ENCODE peak calls at places on chromosome 12, in five cellular contexts. D is cardiac muscle cell, I is H1, E is uterus, S is NB4. J is an unnamed sample.
A peak's percentile ranks its signal among the peaks of the same experiment; 100 is the strongest.

GRCh38 chr12:6536894-6537579 is 2.7 kb downstream of the GAPDH start:
- DNase-seq in D (no peak), I (no peak), E (no peak), S (peak; percentile 47), J (peak; percentile 25)

GRCh38 chr12:112422531-112422930 is 3.8 kb downstream of the PTPN11 start:
- DNase-seq in D (no peak), I (no peak), E (no peak), S (no peak), J (no peak)

GRCh38 chr12:14995583-14996425 is 23.0 kb downstream of the PDE6H start:
- DNase-seq in D (peak; percentile 70), I (no peak), E (no peak), S (peak; percentile 71), J (no peak)

GRCh38 chr12:102438823-102439205 is 41.5 kb downstream of the IGF1 start:
- DNase-seq in D (no peak), I (no peak), E (no peak), S (no peak), J (no peak)

GRCh38 chr12:56151672-56152131 is 685 bp upstream of the MYL6B start:
- DNase-seq in D (peak; percentile 41), I (no peak), E (no peak), S (no peak), J (peak; percentile 85)

GRCh38 chr12:24500466-24501232 is 448.3 kb downstream of the BCAT1 start:
- DNase-seq in D (no peak), I (no peak), E (no peak), S (no peak), J (no peak)

GRCh38 chr12:93773122-93773871 is 96.1 kb downstream of the CRADD start:
- DNase-seq in D (no peak), I (no peak), E (no peak), S (peak; percentile 66), J (peak; percentile 72)

GRCh38 chr12:124592050-124592449 is 24.6 kb upstream of the NCOR2 start:
- DNase-seq in D (no peak), I (no peak), E (no peak), S (no peak), J (no peak)

GRCh38 chr12:52213541-52214420 is 19.3 kb upstream of the KRT7 start:
- DNase-seq in D (peak; percentile 88), I (peak; percentile 85), E (no peak), S (peak; percentile 83), J (peak; percentile 66)

GRCh38 chr12:103626498-103626897 is 39.4 kb downstream of the STAB2 start:
- DNase-seq in D (peak; percentile 44), I (no peak), E (peak; percentile 26), S (no peak), J (no peak)

GRCh38 chr12:32918890-32919791 is 22.6 kb upstream of the PKP2 start:
- DNase-seq in D (peak; percentile 50), I (no peak), E (no peak), S (peak; percentile 25), J (peak; percentile 4)

GRCh38 chr12:38664661-38665269 is 240.6 kb downstream of the CPNE8 start:
- DNase-seq in D (peak; percentile 34), I (no peak), E (no peak), S (peak; percentile 25), J (no peak)

GRCh38 chr12:52181757-52182156 is 10.1 kb downstream of the KRT80 start:
- DNase-seq in D (peak; percentile 85), I (no peak), E (no peak), S (no peak), J (no peak)

GRCh38 chr12:89319111-89319510 is 33.2 kb downstream of the DUSP6 start:
- DNase-seq in D (no peak), I (no peak), E (no peak), S (no peak), J (no peak)

GRCh38 chr12:128415036-128415560 is 148.1 kb downstream of the TMEM132C start:
- DNase-seq in D (no peak), I (no peak), E (no peak), S (no peak), J (no peak)

GRCh38 chr12:83434600-83434999 is 747.9 kb downstream of the TMTC2 start:
- DNase-seq in D (no peak), I (no peak), E (no peak), S (peak; percentile 29), J (no peak)

GRCh38 chr12:129064201-129064881 is 211.1 kb downstream of the GLT1D1 start:
- DNase-seq in D (no peak), I (no peak), E (no peak), S (no peak), J (no peak)

GRCh38 chr12:4431436-4431835 is 14.2 kb downstream of the FGF6 start:
- DNase-seq in D (no peak), I (no peak), E (no peak), S (no peak), J (no peak)

GRCh38 chr12:32043928-32044549 is 62.6 kb upstream of the BICD1 start:
- DNase-seq in D (no peak), I (no peak), E (no peak), S (no peak), J (no peak)

GRCh38 chr12:7503686-7504085 is at the start of gene CD163:
- DNase-seq in D (no peak), I (no peak), E (no peak), S (peak; percentile 71), J (no peak)

GRCh38 chr12:2834581-2835491 is at the start of gene NRIP2:
- DNase-seq in D (no peak), I (no peak), E (peak; percentile 63), S (no peak), J (no peak)

GRCh38 chr12:31815096-31815495 is 86.3 kb upstream of the AMN1 start:
- DNase-seq in D (no peak), I (no peak), E (no peak), S (no peak), J (no peak)

GRCh38 chr12:51687142-51687935 is 96.3 kb downstream of the SCN8A start:
- DNase-seq in D (no peak), I (no peak), E (no peak), S (peak; percentile 26), J (no peak)

GRCh38 chr12:56636675-56637540 is 6.8 kb upstream of the BAZ2A start:
- DNase-seq in D (peak; percentile 99), I (peak; percentile 95), E (peak; percentile 100), S (peak; percentile 99), J (peak; percentile 99)

GRCh38 chr12:14326699-14327098 is 38.8 kb upstream of the ATF7IP start:
- DNase-seq in D (no peak), I (no peak), E (no peak), S (no peak), J (no peak)

GRCh38 chr12:31465002-31465401 is 125.9 kb downstream of the DENND5B start:
- DNase-seq in D (no peak), I (no peak), E (no peak), S (no peak), J (no peak)

GRCh38 chr12:3913278-3913677 is 40.1 kb upstream of the PARP11 start:
- DNase-seq in D (no peak), I (no peak), E (no peak), S (no peak), J (peak; percentile 55)

GRCh38 chr12:92139634-92140555 is 5.8 kb downstream of the BTG1 start:
- DNase-seq in D (no peak), I (no peak), E (no peak), S (no peak), J (no peak)

GRCh38 chr12:132480620-132481132 is 9.3 kb upstream of the FBRSL1 start:
- DNase-seq in D (no peak), I (no peak), E (no peak), S (no peak), J (no peak)

GRCh38 chr12:64236549-64236948 is 14.5 kb upstream of the KICS2 start:
- DNase-seq in D (no peak), I (no peak), E (no peak), S (no peak), J (no peak)

GRCh38 chr12:46770501-46771183 is 55.2 kb downstream of the SLC38A4 start:
- DNase-seq in D (peak; percentile 56), I (no peak), E (no peak), S (no peak), J (no peak)

GRCh38 chr12:107467716-107468115 is 217.9 kb upstream of the PWP1 start:
- DNase-seq in D (no peak), I (no peak), E (no peak), S (no peak), J (no peak)

GRCh38 chr12:41496009-41496408 is 307.9 kb downstream of the PDZRN4 start:
- DNase-seq in D (no peak), I (no peak), E (no peak), S (no peak), J (no peak)

GRCh38 chr12:108759914-108760313 is 28.6 kb upstream of the CORO1C start:
- DNase-seq in D (no peak), I (no peak), E (no peak), S (no peak), J (no peak)

GRCh38 chr12:80946591-80946990 is 8.9 kb upstream of the LIN7A start:
- DNase-seq in D (no peak), I (no peak), E (no peak), S (no peak), J (no peak)
- TF ChIP-seq CTCF in D (peak; percentile 34), I (no peak), E (no peak), S (no peak), J (no peak)

GRCh38 chr12:49088932-49089330 is 5.7 kb downstream of the DHH start:
- DNase-seq in D (no peak), I (no peak), E (no peak), S (no peak), J (no peak)

GRCh38 chr12:49088190-49088931 is 6.2 kb downstream of the DHH start:
- DNase-seq in D (peak; percentile 89), I (no peak), E (peak; percentile 91), S (peak; percentile 93), J (peak; percentile 81)

GRCh38 chr12:49091056-49091835 is 3.4 kb downstream of the DHH start:
- DNase-seq in D (no peak), I (no peak), E (no peak), S (no peak), J (no peak)

GRCh38 chr12:49091836-49092085 is 2.8 kb downstream of the DHH start:
- DNase-seq in D (no peak), I (no peak), E (no peak), S (no peak), J (no peak)

GRCh38 chr12:49089831-49090773 is 4.5 kb downstream of the DHH start:
- DNase-seq in D (peak; percentile 47), I (no peak), E (peak; percentile 35), S (no peak), J (peak; percentile 50)
- TF ChIP-seq CTCF in D (peak; percentile 28), I (peak; percentile 51), E (peak; percentile 6), S (no peak), J (no peak)

GRCh38 chr12:613996-614726 is 49.1 kb downstream of the NINJ2 start:
- DNase-seq in D (peak; percentile 34), I (no peak), E (no peak), S (peak; percentile 66), J (peak; percentile 66)
- TF ChIP-seq CTCF in D (peak; percentile 7), I (peak; percentile 61), E (peak; percentile 36), S (peak; percentile 32), J (peak; percentile 47)

GRCh38 chr12:115912440-115912839 is 365.1 kb downstream of the MED13L start:
- DNase-seq in D (no peak), I (no peak), E (no peak), S (no peak), J (no peak)

GRCh38 chr12:115918763-115919162 is 358.7 kb downstream of the MED13L start:
- DNase-seq in D (no peak), I (no peak), E (no peak), S (peak; percentile 44), J (no peak)

GRCh38 chr12:115914122-115914521 is 363.4 kb downstream of the MED13L start:
- DNase-seq in D (no peak), I (no peak), E (no peak), S (no peak), J (no peak)

GRCh38 chr12:115920395-115921183 is 356.9 kb downstream of the MED13L start:
- DNase-seq in D (no peak), I (no peak), E (no peak), S (no peak), J (no peak)

GRCh38 chr12:115916910-115917668 is 360.4 kb downstream of the MED13L start:
- DNase-seq in D (peak; percentile 61), I (peak; percentile 62), E (peak; percentile 45), S (peak; percentile 51), J (peak; percentile 75)
- TF ChIP-seq CTCF in D (peak; percentile 89), I (peak; percentile 99), E (peak; percentile 96), S (peak; percentile 84), J (peak; percentile 97)